ENCODE peak calls at places on chromosomes 4 and X, in nine cellular contexts. W, Z, D, J, Q, S, T, G and V are unnamed samples.

GRCh38 chr4:7905461-7905915 is 34.2 kb downstream of the AFAP1 start:
- DNase-seq in W (no peak), Z (no peak), D (no peak), J (no peak), Q (no peak), S (no peak), T (no peak), G (no peak), V (no peak)

GRCh38 chr4:79027656-79028055 is 88.4 kb upstream of the PAQR3 start:
- DNase-seq in W (peak), Z (no peak), D (no peak), J (no peak), Q (no peak), S (no peak), T (no peak), G (no peak), V (no peak)

GRCh38 chr4:130559268-130559667 is 1463.3 kb downstream of the C4orf33 start:
- DNase-seq in W (no peak), Z (no peak), D (no peak), J (no peak), Q (no peak), S (no peak), T (no peak), G (no peak), V (no peak)

GRCh38 chr4:108359936-108360681 is 191.4 kb upstream of the LEF1 start:
- DNase-seq in W (no peak), Z (no peak), D (no peak), J (no peak), Q (no peak), S (no peak), T (no peak), G (peak), V (no peak)

GRCh38 chr4:52968696-52969095 is 106.6 kb downstream of the RASL11B start:
- DNase-seq in W (no peak), Z (no peak), D (no peak), J (no peak), Q (no peak), S (no peak), T (no peak), G (no peak), V (no peak)

GRCh38 chr4:6868386-6868785 is 41.2 kb upstream of the TBC1D14 start:
- DNase-seq in W (no peak), Z (no peak), D (no peak), J (no peak), Q (no peak), S (no peak), T (no peak), G (no peak), V (no peak)

GRCh38 chr4:176193898-176194297 is 1.5 kb downstream of the SPATA4 start:
- DNase-seq in W (peak), Z (no peak), D (no peak), J (no peak), Q (no peak), S (no peak), T (no peak), G (no peak), V (no peak)

GRCh38 chr4:90357117-90357710 is 230.0 kb downstream of the CCSER1 start:
- DNase-seq in W (peak), Z (no peak), D (no peak), J (no peak), Q (no peak), S (peak), T (peak), G (no peak), V (no peak)

GRCh38 chrX:131477498-131477897 is 66.4 kb upstream of the OR13H1 start:
- DNase-seq in W (no peak), Z (no peak), D (no peak), J (no peak), Q (no peak), S (peak), T (no peak), G (no peak), V (no peak)

GRCh38 chr4:176319237-176319703 is 496 bp upstream of the SPCS3 start:
- DNase-seq in W (no peak), Z (no peak), D (no peak), J (no peak), Q (no peak), S (no peak), T (no peak), G (no peak), V (no peak)

GRCh38 chr4:153022233-153022632 is 86.1 kb downstream of the FHDC1 start:
- DNase-seq in W (no peak), Z (no peak), D (no peak), J (peak), Q (no peak), S (no peak), T (no peak), G (no peak), V (no peak)

GRCh38 chrX:9327747-9328145 is 137.1 kb upstream of the TBL1X start:
- DNase-seq in W (peak), Z (no peak), D (no peak), J (no peak), Q (no peak), S (no peak), T (no peak), G (no peak), V (no peak)

GRCh38 chrX:110563276-110563675 is 204.6 kb downstream of the RTL9 start:
- DNase-seq in W (peak), Z (no peak), D (no peak), J (no peak), Q (no peak), S (no peak), T (no peak), G (no peak), V (no peak)

GRCh38 chrX:119423631-119424030 is 24.5 kb downstream of the SLC25A43 start:
- DNase-seq in W (no peak), Z (no peak), D (no peak), J (no peak), Q (no peak), S (no peak), T (no peak), G (no peak), V (no peak)

GRCh38 chr4:177033130-177033529 is 240.4 kb upstream of the VEGFC start:
- DNase-seq in W (no peak), Z (no peak), D (no peak), J (no peak), Q (no peak), S (peak), T (no peak), G (no peak), V (no peak)

GRCh38 chr4:27020203-27020602 is 159.6 kb downstream of the STIM2 start:
- DNase-seq in W (no peak), Z (no peak), D (no peak), J (no peak), Q (no peak), S (no peak), T (no peak), G (no peak), V (no peak)

GRCh38 chr4:41072021-41072777 is 142.1 kb downstream of the APBB2 start:
- DNase-seq in W (no peak), Z (no peak), D (no peak), J (no peak), Q (no peak), S (no peak), T (no peak), G (no peak), V (no peak)

GRCh38 chr4:7399433-7400234 is 35.1 kb downstream of the PSAPL1 start:
- DNase-seq in W (no peak), Z (no peak), D (no peak), J (no peak), Q (no peak), S (no peak), T (peak), G (no peak), V (no peak)

GRCh38 chrX:134646170-134646569 is 12.1 kb downstream of the PLAC1 start:
- DNase-seq in W (no peak), Z (no peak), D (no peak), J (no peak), Q (no peak), S (no peak), T (no peak), G (no peak), V (no peak)
- H3K27ac ChIP-seq in W (no peak), Z (no peak), D (no peak), J (no peak), Q (no peak), S (no peak), T (no peak), G (no peak), V (no peak)

DNA sequence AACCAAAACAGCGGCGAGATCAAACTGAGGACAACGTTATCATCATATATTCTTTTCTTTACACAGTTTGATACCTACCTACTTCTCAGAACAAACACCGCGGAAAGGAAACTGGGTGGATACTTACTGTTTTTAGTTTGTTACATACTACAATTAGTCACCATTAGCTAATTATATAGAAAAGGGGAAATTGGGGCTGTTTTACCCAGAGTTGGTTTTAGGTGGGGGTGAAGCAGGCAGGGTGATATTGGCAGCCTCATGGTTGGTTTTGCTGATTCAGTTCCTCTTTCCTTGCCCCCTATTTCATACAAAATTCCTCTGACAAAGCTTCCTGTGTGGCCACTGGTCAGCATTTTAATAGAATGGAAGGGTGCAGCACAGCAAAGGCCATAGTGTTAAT is 77.8 kb downstream of the SORBS2 start:
- DNase-seq in W (no peak), Z (no peak), D (no peak), J (no peak), Q (no peak), S (no peak), T (no peak), G (no peak), V (no peak)
- H3K27ac ChIP-seq in W (no peak), Z (peak), D (no peak), J (no peak), Q (no peak), S (no peak), T (no peak), G (no peak), V (no peak)

GRCh38 chrX:155751131-155751530 is 130.0 kb upstream of the VAMP7 start:
- DNase-seq in W (no peak), Z (no peak), D (no peak), J (no peak), Q (no peak), S (no peak), T (no peak), G (no peak), V (no peak)
- H3K27ac ChIP-seq in W (no peak), Z (no peak), D (no peak), J (no peak), Q (no peak), S (no peak), T (no peak), G (no peak), V (no peak)

DNA sequence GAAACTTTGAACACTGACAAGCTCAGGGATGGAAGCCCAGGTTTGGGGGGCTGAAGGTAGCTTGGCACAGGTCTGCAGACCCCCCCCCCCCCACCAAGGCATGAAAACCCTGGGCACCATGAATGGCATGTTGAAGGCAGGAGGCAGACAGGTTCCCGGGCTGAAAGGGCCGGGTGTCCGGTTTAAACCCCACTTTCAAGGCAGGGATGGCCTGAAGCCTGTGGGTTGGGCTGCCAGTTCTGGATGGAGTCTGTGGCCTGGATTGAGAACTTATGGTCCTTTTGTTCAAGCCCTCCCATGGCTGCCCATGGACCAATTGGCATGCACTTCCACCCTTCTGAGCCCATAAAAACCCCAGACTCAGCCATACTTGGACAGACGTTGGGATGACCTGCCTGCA is 616.9 kb downstream of the ADGRL3 start:
- DNase-seq in W (no peak), Z (no peak), D (no peak), J (no peak), Q (no peak), S (no peak), T (no peak), G (no peak), V (no peak)
- H3K27ac ChIP-seq in W (no peak), Z (no peak), D (no peak), J (no peak), Q (no peak), S (no peak), T (no peak), G (no peak), V (no peak)

GRCh38 chr4:73664470-73664869 is 44.2 kb upstream of the RASSF6 start:
- DNase-seq in W (no peak), Z (no peak), D (no peak), J (no peak), Q (no peak), S (no peak), T (no peak), G (no peak), V (no peak)
- H3K27ac ChIP-seq in W (peak), Z (no peak), D (no peak), J (no peak), Q (no peak), S (no peak), T (no peak), G (no peak), V (no peak)

GRCh38 chr4:2791518-2792395 is 1.1 kb upstream of the SH3BP2 start:
- DNase-seq in W (no peak), Z (no peak), D (no peak), J (no peak), Q (no peak), S (peak), T (peak), G (no peak), V (peak)
- H3K27ac ChIP-seq in W (no peak), Z (no peak), D (no peak), J (no peak), Q (no peak), S (no peak), T (no peak), G (no peak), V (peak)

GRCh38 chr4:16224669-16225068 is 1.6 kb downstream of the TAPT1 start:
- DNase-seq in W (no peak), Z (no peak), D (no peak), J (no peak), Q (no peak), S (no peak), T (no peak), G (no peak), V (no peak)
- H3K27ac ChIP-seq in W (no peak), Z (peak), D (no peak), J (peak), Q (peak), S (peak), T (no peak), G (peak), V (no peak)